ENCODE peak calls at places on chromosomes 4 and X, in four cellular contexts. E, C, U and W are unnamed samples.

GRCh38 chr4:182425302-182425701 is 182.1 kb downstream of the TENM3 start:
- DNase-seq in U (no peak), C (no peak), E (no peak), W (no peak)

GRCh38 chrX:13283968-13284914 is 35.6 kb downstream of the ATXN3L start:
- DNase-seq in E (no peak), U (peak; percentile 67), C (no peak), W (peak; percentile 83)

GRCh38 chrX:13694983-13695382 is 6.1 kb downstream of the RAB9A start:
- DNase-seq in C (no peak), U (no peak), E (no peak), W (no peak)

GRCh38 chr4:183876268-183876934 is 28.7 kb upstream of the STOX2 start:
- DNase-seq in U (peak; percentile 58), C (no peak), E (peak; percentile 89), W (peak; percentile 37)

GRCh38 chrX:110320588-110320987 is 2.7 kb upstream of the AMMECR1 start:
- DNase-seq in E (no peak), C (no peak), U (no peak), W (no peak)

GRCh38 chr4:106096454-106096853 is 201.2 kb downstream of the NPNT start:
- DNase-seq in C (no peak), E (no peak), U (no peak), W (no peak)

GRCh38 chr4:77349796-77350195 is 192.8 kb downstream of the CCNG2 start:
- DNase-seq in C (no peak), U (peak; percentile 6), E (no peak), W (peak; percentile 55)

GRCh38 chr4:25633541-25633940 is 22.1 kb upstream of the SLC34A2 start:
- DNase-seq in C (no peak), E (no peak), U (no peak), W (no peak)

GRCh38 chr4:158121203-158121586 is 51.6 kb downstream of the GASK1B start:
- DNase-seq in U (peak; percentile 100), E (no peak), C (peak; percentile 27), W (peak; percentile 99)

GRCh38 chr4:29033703-29034102 is 1686.5 kb upstream of the PCDH7 start:
- DNase-seq in E (no peak), C (no peak), U (no peak), W (no peak)

GRCh38 chr4:87118421-87118820 is 102.0 kb downstream of the KLHL8 start:
- DNase-seq in E (no peak), C (no peak), U (no peak), W (no peak)

GRCh38 chrX:40878821-40879571 is 143.7 kb upstream of the MED14 start:
- DNase-seq in E (no peak), C (no peak), U (no peak), W (no peak)

DNA sequence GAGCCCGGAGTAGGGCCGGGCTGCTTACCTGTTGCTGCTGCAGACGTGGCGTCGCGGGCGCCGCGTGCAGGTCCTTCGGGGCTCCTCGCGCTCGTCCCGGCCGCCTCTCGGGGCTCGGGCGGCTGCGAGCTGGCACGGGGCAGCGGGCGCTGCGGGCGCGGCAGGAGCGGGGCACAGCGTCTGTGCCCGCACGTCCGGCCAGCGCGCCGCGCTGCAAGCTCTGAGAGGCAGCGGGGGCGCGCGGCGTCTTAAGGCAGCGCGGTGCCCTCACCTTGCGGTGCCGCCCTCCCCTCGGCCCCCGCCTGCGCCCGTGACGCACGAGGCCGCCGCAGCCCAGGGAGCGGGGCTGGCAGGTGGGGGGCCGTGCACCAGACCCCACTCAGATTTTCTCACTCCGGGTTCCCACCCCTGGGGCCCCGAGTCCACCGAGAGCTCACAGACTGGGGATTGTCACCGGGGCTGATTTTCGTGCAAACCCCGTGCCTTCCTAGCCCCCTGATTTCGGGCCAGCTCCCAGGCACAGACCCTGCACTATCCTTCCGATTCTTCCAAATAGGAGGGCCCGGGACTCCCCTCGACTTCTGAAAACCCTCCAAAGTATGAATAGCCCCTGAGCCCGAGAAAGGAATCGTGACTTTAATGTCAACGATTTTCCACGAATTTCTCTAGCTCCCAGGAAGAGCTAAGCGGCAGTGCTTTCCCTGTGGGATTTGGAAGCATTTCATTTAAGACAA is at the start of gene GPR101:
- DNase-seq in C (no peak), U (no peak), E (no peak), W (no peak)
- H3K4me3 ChIP-seq in C (no peak within 1 kb of the TSS), U (no peak within 1 kb of the TSS), E (no peak within 1 kb of the TSS), W (no peak within 1 kb of the TSS)

DNA sequence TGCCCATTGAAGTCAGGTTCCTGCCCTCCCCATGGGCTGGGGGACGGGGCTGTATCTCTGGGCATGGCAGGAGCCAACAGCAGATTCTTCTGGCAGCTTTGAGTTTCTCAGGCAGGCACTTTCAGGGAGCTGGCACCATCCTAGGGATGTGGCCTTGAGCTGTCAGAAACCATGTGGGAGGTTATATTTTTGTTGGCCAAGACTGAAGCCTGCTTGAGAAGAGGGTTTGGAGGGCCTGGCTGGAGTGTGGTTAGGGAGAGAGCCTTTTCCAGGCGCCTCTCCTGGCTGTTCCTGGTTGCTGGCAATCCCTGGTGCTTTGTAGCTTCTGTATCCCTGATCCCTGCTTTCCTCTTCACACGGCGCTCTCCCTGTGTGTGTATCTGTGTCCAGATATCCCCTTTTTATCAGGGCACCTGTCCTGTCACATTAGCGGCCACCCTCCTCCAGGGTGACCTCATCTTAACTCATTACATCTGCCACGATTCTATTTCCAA is 30.6 kb upstream of the SORCS2 start:
- DNase-seq in E (no peak), U (peak; percentile 8), C (no peak), W (peak; percentile 48)
- TF ChIP-seq CTCF in E (no peak), U (no peak), C (no peak), W (no peak)

GRCh38 chrX:152958047-152958446 is 35.9 kb downstream of the PNMA5 start:
- DNase-seq in E (no peak), U (no peak), C (no peak), W (peak; percentile 4)

GRCh38 chrX:152959626-152960025 is 34.3 kb downstream of the PNMA5 start:
- DNase-seq in C (no peak), U (no peak), E (no peak), W (no peak)

GRCh38 chrX:152960115-152960514 is 33.8 kb downstream of the PNMA5 start:
- DNase-seq in E (no peak), C (no peak), U (no peak), W (no peak)

GRCh38 chrX:152958524-152959465 is 35.1 kb downstream of the PNMA5 start:
- DNase-seq in E (peak; percentile 95), C (peak; percentile 54), U (peak; percentile 90), W (peak; percentile 90)
- H3K4me3 ChIP-seq in E (peak overlapping the region; percentile 33), C (no peak overlapping the region), U (peak overlapping the region; percentile 23), W (peak overlapping the region; percentile 39)

GRCh38 chr4:83582289-83582756 is 46.4 kb downstream of the GPAT3 start:
- DNase-seq in C (no peak), U (peak; percentile 9), E (no peak), W (peak; percentile 72)
- TF ChIP-seq CTCF in C (peak; percentile 52), U (no peak), E (peak; percentile 26), W (no peak)

DNA sequence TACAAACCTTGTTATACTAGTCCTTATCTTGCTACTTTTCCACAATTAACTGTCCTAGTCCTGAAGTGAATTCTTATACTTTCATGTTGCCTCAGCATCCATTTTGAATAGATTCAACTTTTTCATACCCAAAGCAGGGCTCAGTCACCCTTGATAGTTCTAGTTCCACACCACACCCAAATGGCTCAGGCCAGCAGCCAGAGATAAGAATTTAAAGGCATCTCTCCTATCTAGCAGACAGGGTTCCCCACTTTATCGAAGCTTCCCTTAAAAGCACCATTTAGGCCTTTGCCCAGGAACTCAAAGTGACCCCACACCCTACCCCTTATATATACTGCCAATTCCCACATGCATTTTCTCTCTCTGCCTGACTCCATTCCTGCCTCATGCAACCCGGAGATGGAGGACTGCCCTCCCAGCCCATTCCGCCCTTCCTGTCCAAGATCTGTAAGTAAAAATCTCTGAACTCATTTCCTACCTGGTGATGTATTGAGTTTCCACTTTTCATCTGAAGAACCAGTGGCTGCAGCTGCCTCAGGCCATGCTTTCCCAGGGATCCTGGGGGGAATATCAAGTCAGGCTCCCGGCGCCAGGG is 63.7 kb upstream of the TXK start:
- DNase-seq in U (no peak), C (no peak), E (no peak), W (no peak)
- H3K4me3 ChIP-seq in U (no peak overlapping the region), C (no peak overlapping the region), E (no peak overlapping the region), W (no peak overlapping the region)

DNA sequence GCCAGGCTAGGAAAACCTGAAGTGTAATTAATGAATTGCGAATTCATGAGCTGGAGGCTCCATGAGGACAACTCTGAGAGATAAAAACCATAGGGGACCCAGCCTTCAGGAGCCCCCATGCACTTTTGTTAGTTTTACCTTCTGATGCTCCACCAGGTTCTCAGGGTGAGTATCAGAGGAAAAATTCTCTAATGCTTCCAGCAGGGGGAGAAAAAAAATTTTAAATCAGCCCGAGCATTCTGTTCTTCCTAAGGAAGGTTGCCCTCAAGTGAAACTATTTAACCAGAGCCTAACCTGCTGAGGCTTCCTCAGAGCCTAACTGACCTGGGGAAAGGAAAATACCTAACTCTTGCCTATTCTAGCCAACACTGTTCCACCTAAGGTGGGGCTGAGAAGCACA is 552.6 kb downstream of the PPARGC1A start:
- DNase-seq in E (no peak), C (no peak), U (no peak), W (no peak)
- TF ChIP-seq CTCF in E (peak; percentile 18), C (no peak), U (no peak), W (peak; percentile 24)

DNA sequence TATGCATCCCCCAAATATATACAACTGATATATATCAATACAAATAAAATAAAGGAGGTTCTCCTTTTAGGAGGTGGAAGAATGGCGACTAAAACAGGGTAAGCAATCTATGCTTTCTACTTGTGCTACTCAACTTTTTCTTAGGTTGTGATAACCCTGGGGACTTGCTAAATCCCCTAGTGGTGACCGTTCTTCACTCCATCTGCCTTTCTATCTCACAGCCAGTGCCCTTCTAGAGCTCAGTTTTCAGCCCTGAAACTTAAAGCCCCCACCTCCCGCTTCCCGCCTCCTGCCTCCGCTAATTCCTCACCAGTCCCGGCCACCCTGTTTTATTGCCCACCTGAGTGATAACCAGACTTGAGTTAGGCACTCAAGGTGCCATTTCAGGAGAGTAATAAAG is 15.5 kb upstream of the ESX1 start:
- DNase-seq in C (no peak), U (no peak), E (no peak), W (no peak)
- H3K4me3 ChIP-seq in C (no peak overlapping the region), U (no peak overlapping the region), E (no peak overlapping the region), W (no peak overlapping the region)